ENCODE peak calls at places on chromosomes 7 and 10, in seven cellular contexts. S is NCI-H460; M is GM23248; A is GM23338; K is NCI-H1105 treated with DMSO at 0.1 percent for 48 hours; J is AG04450; I is activated effector memory CD4-positive, alpha-beta T cell treated with Interleukin-2 at 50 U/mL for 16 hours. L is an unnamed sample.

GRCh38 chr7:98284335-98285036 is 3.0 kb downstream of the BRI3 start:
- DNase-seq in S (no peak), M (peak), A (no peak), K (no peak), J (no peak), I (no peak), L (peak)

GRCh38 chr7:83532229-83532628 is 116.7 kb downstream of the SEMA3E start:
- DNase-seq in S (no peak), M (peak), A (no peak), K (no peak), J (no peak), I (no peak), L (peak)

GRCh38 chr10:96835826-96836365 is 3.8 kb downstream of the LCOR start:
- DNase-seq in S (no peak), M (peak), A (no peak), K (no peak), J (no peak), I (no peak), L (no peak)

GRCh38 chr10:123643315-123643714 is 22.8 kb upstream of the GPR26 start:
- DNase-seq in S (no peak), M (no peak), A (peak), K (no peak), J (no peak), I (no peak), L (no peak)

GRCh38 chr10:43045631-43046287 is 31.1 kb upstream of the RET start:
- DNase-seq in S (no peak), M (no peak), A (no peak), K (no peak), J (no peak), I (no peak), L (no peak)

GRCh38 chr10:8416755-8417154 is 362.3 kb downstream of the GATA3 start:
- DNase-seq in S (no peak), M (no peak), A (no peak), K (no peak), J (no peak), I (peak), L (no peak)

GRCh38 chr10:50281967-50282522 is 30.7 kb upstream of the ASAH2 start:
- DNase-seq in S (no peak), M (no peak), A (no peak), K (no peak), J (no peak), I (no peak), L (no peak)

GRCh38 chr7:155422151-155422550 is 35.8 kb upstream of the EN2 start:
- DNase-seq in S (no peak), M (no peak), A (no peak), K (no peak), J (no peak), I (no peak), L (no peak)

GRCh38 chr10:128880221-128880620 is 586.8 kb upstream of the MGMT start:
- DNase-seq in S (no peak), M (no peak), A (no peak), K (no peak), J (no peak), I (no peak), L (no peak)

GRCh38 chr7:6012355-6013104 is 3.5 kb downstream of the AIMP2 start:
- DNase-seq in S (no peak), M (peak), A (no peak), K (no peak), J (no peak), I (no peak), L (peak)

GRCh38 chr10:90871279-90871760 is 454 bp upstream of the RPP30 start:
- DNase-seq in S (peak), M (peak), A (peak), K (peak), J (peak), I (peak), L (peak)

GRCh38 chr7:148958061-148958460 is 70.2 kb downstream of the PDIA4 start:
- DNase-seq in S (no peak), M (no peak), A (no peak), K (no peak), J (no peak), I (no peak), L (no peak)

GRCh38 chr7:3095046-3095445 is 51.4 kb upstream of the CARD11 start:
- DNase-seq in S (no peak), M (no peak), A (no peak), K (no peak), J (no peak), I (peak), L (no peak)

GRCh38 chr10:124630551-124630950 is 113.6 kb downstream of the FAM53B start:
- DNase-seq in S (no peak), M (no peak), A (no peak), K (no peak), J (no peak), I (no peak), L (no peak)

GRCh38 chr10:61905446-61905725 is 3.9 kb downstream of the ARID5B start:
- DNase-seq in S (no peak), M (no peak), A (no peak), K (no peak), J (no peak), I (no peak), L (no peak)

GRCh38 chr10:103770139-103770538 is 85.2 kb downstream of the SH3PXD2A start:
- DNase-seq in S (no peak), M (no peak), A (no peak), K (no peak), J (no peak), I (no peak), L (no peak)

GRCh38 chr7:95598511-95598910 is 2.2 kb upstream of the PDK4 start:
- DNase-seq in S (no peak), M (no peak), A (no peak), K (no peak), J (no peak), I (no peak), L (no peak)

GRCh38 chr7:30682131-30683083 is at the start of gene CRHR2:
- DNase-seq in S (no peak), M (peak), A (peak), K (peak), J (no peak), I (peak), L (no peak)

GRCh38 chr7:45421096-45421495 is 153.1 kb upstream of the ADCY1 start:
- DNase-seq in S (no peak), M (peak), A (no peak), K (no peak), J (no peak), I (no peak), L (peak)

GRCh38 chr10:114266521-114266920 is 27.5 kb downstream of the VWA2 start:
- DNase-seq in S (no peak), M (peak), A (no peak), K (peak), J (no peak), I (no peak), L (peak)

GRCh38 chr7:110386914-110387313 is 704.0 kb upstream of the LRRN3 start:
- DNase-seq in S (no peak), M (peak), A (peak), K (no peak), J (peak), I (no peak), L (no peak)

GRCh38 chr7:151838861-151839381 is 38.0 kb downstream of the PRKAG2 start:
- DNase-seq in S (no peak), M (no peak), A (no peak), K (peak), J (no peak), I (peak), L (no peak)

GRCh38 chr7:55641273-55641691 is 69.0 kb upstream of the VOPP1 start:
- DNase-seq in S (peak), M (peak), A (peak), K (peak), J (peak), I (no peak), L (peak)

GRCh38 chr7:87628780-87629569 is 777 bp downstream of the RUNDC3B start:
- DNase-seq in S (no peak), M (peak), A (peak), K (peak), J (no peak), I (peak), L (no peak)

GRCh38 chr7:15555385-15555859 is 6.4 kb downstream of the AGMO start:
- DNase-seq in S (no peak), M (peak), A (no peak), K (peak), J (no peak), I (no peak), L (peak)

GRCh38 chr7:124171068-124171467 is 138.2 kb upstream of the TMEM229A start:
- DNase-seq in S (peak), M (no peak), A (peak), K (peak), J (peak), I (no peak), L (no peak)

GRCh38 chr7:7978860-7979259 is 10.3 kb downstream of the GLCCI1 start:
- DNase-seq in S (no peak), M (no peak), A (no peak), K (no peak), J (no peak), I (no peak), L (no peak)

GRCh38 chr10:109993551-109993950 is 14.2 kb upstream of the ADD3 start:
- DNase-seq in S (no peak), M (no peak), A (no peak), K (no peak), J (no peak), I (no peak), L (peak)

GRCh38 chr7:30699706-30700495 is 17.6 kb upstream of the CRHR2 start:
- DNase-seq in S (no peak), M (no peak), A (peak), K (no peak), J (no peak), I (no peak), L (no peak)

GRCh38 chr10:116826803-116827202 is 22.5 kb upstream of the ENO4 start:
- DNase-seq in S (no peak), M (peak), A (no peak), K (no peak), J (no peak), I (no peak), L (peak)

GRCh38 chr10:116316533-116316932 is 7.7 kb upstream of the CCDC172 start:
- DNase-seq in S (no peak), M (no peak), A (no peak), K (no peak), J (no peak), I (no peak), L (no peak)

GRCh38 chr10:58647770-58648169 is 135.1 kb downstream of the BICC1 start:
- DNase-seq in S (no peak), M (peak), A (no peak), K (no peak), J (no peak), I (no peak), L (peak)

GRCh38 chr10:1448252-1448901 is 288.9 kb downstream of the ADARB2 start:
- DNase-seq in S (no peak), M (no peak), A (no peak), K (no peak), J (no peak), I (no peak), L (no peak)